ENCODE peak calls at places on chromosomes 6 and 20, in five cellular contexts. E, G, H, U and N are unnamed samples. For H3K4me1, the result is how much of the 10 kb centered on the place peaks cover.

GRCh38 chr6:3919849-3920248 is 70.7 kb downstream of the FAM50B start:
- DNase-seq in E (no peak), G (no peak), H (no peak), U (no peak), N (no peak)

GRCh38 chr6:167906899-167907298 is 80.2 kb downstream of the AFDN start:
- DNase-seq in E (no peak), G (no peak), H (peak), U (no peak), N (no peak)

GRCh38 chr20:22533823-22534751 is 50.3 kb downstream of the FOXA2 start:
- DNase-seq in E (no peak), G (no peak), H (no peak), U (no peak), N (no peak)

GRCh38 chr20:11411765-11412164 is 505.9 kb upstream of the BTBD3 start:
- DNase-seq in E (no peak), G (no peak), H (no peak), U (no peak), N (no peak)

GRCh38 chr6:15962449-15962764 is 166.5 kb upstream of the MYLIP start:
- DNase-seq in E (peak), G (no peak), H (no peak), U (no peak), N (no peak)

GRCh38 chr6:14932485-14933178 is 313.2 kb upstream of the JARID2 start:
- DNase-seq in E (no peak), G (no peak), H (peak), U (no peak), N (no peak)

GRCh38 chr6:40930555-40930954 is 108.5 kb downstream of the UNC5CL start:
- DNase-seq in E (peak), G (no peak), H (no peak), U (no peak), N (no peak)

GRCh38 chr6:146913842-146914562 is 290.2 kb upstream of the STXBP5 start:
- DNase-seq in E (peak), G (peak), H (peak), U (no peak), N (no peak)

GRCh38 chr6:152587473-152587872 is 49.7 kb downstream of the SYNE1 start:
- DNase-seq in E (no peak), G (no peak), H (no peak), U (no peak), N (no peak)

GRCh38 chr6:6593876-6594275 is 5.4 kb downstream of the LY86 start:
- DNase-seq in E (no peak), G (no peak), H (no peak), U (no peak), N (no peak)

GRCh38 chr6:130730600-130730999 is 96.6 kb upstream of the SMLR1 start:
- DNase-seq in E (no peak), G (no peak), H (no peak), U (no peak), N (no peak)

GRCh38 chr6:20497200-20497820 is 36.9 kb upstream of the CDKAL1 start:
- DNase-seq in E (peak), G (no peak), H (no peak), U (no peak), N (no peak)

GRCh38 chr20:25336561-25337422 is 53.8 kb downstream of the ABHD12 start:
- DNase-seq in E (peak), G (no peak), H (peak), U (no peak), N (no peak)

GRCh38 chr6:75611702-75612375 is 10.2 kb downstream of the SENP6 start:
- DNase-seq in E (peak), G (no peak), H (no peak), U (no peak), N (no peak)

GRCh38 chr6:47922391-47922790 is 140.6 kb downstream of the OPN5 start:
- DNase-seq in E (no peak), G (no peak), H (no peak), U (no peak), N (no peak)

GRCh38 chr6:160507420-160507819 is 156.7 kb downstream of the LPA start:
- DNase-seq in E (no peak), G (no peak), H (no peak), U (no peak), N (no peak)

GRCh38 chr20:57484772-57485171 is 40.2 kb downstream of the CTCFL start:
- DNase-seq in E (no peak), G (no peak), H (no peak), U (no peak), N (no peak)

GRCh38 chr6:116568851-116569755 is 2.2 kb upstream of the RWDD1 start:
- DNase-seq in E (peak), G (no peak), H (no peak), U (no peak), N (no peak)

GRCh38 chr20:44083220-44083933 is 103.6 kb downstream of the JPH2 start:
- DNase-seq in E (peak), G (peak), H (peak), U (no peak), N (no peak)

GRCh38 chr6:47400581-47400980 is 77.0 kb upstream of the CD2AP start:
- DNase-seq in E (no peak), G (no peak), H (no peak), U (no peak), N (no peak)

GRCh38 chr20:38671186-38671585 is 53.1 kb upstream of the SLC32A1 start:
- DNase-seq in E (no peak), G (no peak), H (no peak), U (no peak), N (no peak)

GRCh38 chr6:75492769-75493168 is 831 bp downstream of the FILIP1 start:
- DNase-seq in E (no peak), G (no peak), H (no peak), U (no peak), N (no peak)

GRCh38 chr20:19903168-19903676 is 113.9 kb upstream of the NAA20 start:
- DNase-seq in E (no peak), G (no peak), H (no peak), U (no peak), N (no peak)

GRCh38 chr6:129073651-129074419 is 190.9 kb downstream of the LAMA2 start:
- DNase-seq in E (peak), G (no peak), H (no peak), U (no peak), N (no peak)

GRCh38 chr6:356828-357251 is 34.7 kb upstream of the IRF4 start:
- DNase-seq in E (no peak), G (no peak), H (no peak), U (no peak), N (no peak)

GRCh38 chr6:51814418-51814817 is 273.0 kb downstream of the PKHD1 start:
- DNase-seq in E (no peak), G (no peak), H (no peak), U (no peak), N (no peak)

GRCh38 chr20:63628246-63628975 is 1.5 kb upstream of the GMEB2 start:
- DNase-seq in E (peak), G (peak), H (peak), U (no peak), N (no peak)

GRCh38 chr20:41087777-41088176 is 49.6 kb upstream of the PLCG1 start:
- DNase-seq in E (no peak), G (no peak), H (no peak), U (no peak), N (no peak)

GRCh38 chr6:121799574-121799973 is 364.1 kb downstream of the GJA1 start:
- DNase-seq in E (no peak), G (no peak), H (no peak), U (no peak), N (no peak)

GRCh38 chr20:33663161-33664084 is 1.3 kb downstream of the C20orf144 start:
- DNase-seq in E (peak), G (peak), H (no peak), U (peak), N (peak)

GRCh38 chr6:138691595-138692057 is 81.9 kb upstream of the CCDC28A start:
- DNase-seq in E (peak), G (no peak), H (peak), U (no peak), N (no peak)

GRCh38 chr6:13538084-13538483 is 36.3 kb upstream of the SIRT5 start:
- DNase-seq in E (peak), G (no peak), H (no peak), U (no peak), N (no peak)

GRCh38 chr6:41040101-41040910 is 1.3 kb upstream of the UNC5CL start:
- DNase-seq in E (peak), G (no peak), H (no peak), U (no peak), N (no peak)

GRCh38 chr6:3209114-3210023 is 18.1 kb downstream of the TUBB2B start:
- DNase-seq in E (peak), G (no peak), H (peak), U (no peak), N (no peak)

GRCh38 chr20:34311118-34312023 is 8.2 kb upstream of the AHCY start:
- DNase-seq in E (peak), G (no peak), H (no peak), U (no peak), N (no peak)

GRCh38 chr6:108941281-108941680 is 93.1 kb downstream of the ARMC2 start:
- DNase-seq in E (no peak), G (no peak), H (no peak), U (no peak), N (no peak)

GRCh38 chr6:108941867-108942266 is 93.6 kb downstream of the ARMC2 start:
- DNase-seq in E (no peak), G (no peak), H (no peak), U (no peak), N (no peak)

GRCh38 chr6:108940741-108941140 is 92.5 kb downstream of the ARMC2 start:
- DNase-seq in E (no peak), G (no peak), H (no peak), U (no peak), N (no peak)

GRCh38 chr6:108944058-108944457 is 95.8 kb downstream of the ARMC2 start:
- DNase-seq in E (no peak), G (no peak), H (no peak), U (no peak), N (no peak)

GRCh38 chr6:108942556-108943492 is 94.6 kb downstream of the ARMC2 start:
- DNase-seq in E (no peak), G (no peak), H (no peak), U (peak), N (peak)
- H3K4me1 ChIP-seq in E (under half), G (under half), H (under half), U (under half), N (under half)

GRCh38 chr6:143062551-143062950 is 1.9 kb downstream of the AIG1 start:
- DNase-seq in E (no peak), G (no peak), H (no peak), U (no peak), N (no peak)
- H3K27ac ChIP-seq in E (no peak), G (no peak), H (peak), U (no peak), N (no peak)

DNA sequence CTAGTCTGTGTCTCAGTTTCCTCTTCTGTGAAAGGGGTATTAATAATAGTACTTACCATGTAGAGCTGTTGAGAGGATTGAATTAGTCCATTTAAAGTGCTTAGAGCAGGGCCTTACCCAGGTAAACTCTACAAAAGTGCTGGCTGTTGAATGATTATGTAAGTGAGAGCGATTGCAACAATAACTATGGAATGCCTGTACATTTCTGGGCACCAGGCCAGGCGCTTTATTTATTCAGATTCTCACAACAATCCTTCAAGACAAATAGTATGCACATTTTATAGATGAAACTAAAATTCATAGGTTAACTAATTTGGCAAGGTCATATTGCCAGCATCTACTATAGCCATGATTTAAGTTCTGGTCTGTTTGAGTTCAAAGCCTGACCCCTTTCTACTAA is 78.3 kb upstream of the MMS22L start:
- DNase-seq in E (peak), G (no peak), H (no peak), U (no peak), N (no peak)
- H3K4me1 ChIP-seq in E (under half), G (under half), H (under half), U (under half), N (under half)

GRCh38 chr6:142901616-142902015 is 43.4 kb downstream of the HIVEP2 start:
- DNase-seq in E (no peak), G (no peak), H (no peak), U (no peak), N (no peak)

GRCh38 chr6:142902636-142903053 is 42.3 kb downstream of the HIVEP2 start:
- DNase-seq in E (peak), G (peak), H (peak), U (peak), N (peak)

GRCh38 chr6:142907017-142907470 is 37.9 kb downstream of the HIVEP2 start:
- DNase-seq in E (no peak), G (no peak), H (no peak), U (no peak), N (peak)

GRCh38 chr6:142900467-142900961 is 44.5 kb downstream of the HIVEP2 start:
- DNase-seq in E (no peak), G (no peak), H (no peak), U (no peak), N (no peak)

DNA sequence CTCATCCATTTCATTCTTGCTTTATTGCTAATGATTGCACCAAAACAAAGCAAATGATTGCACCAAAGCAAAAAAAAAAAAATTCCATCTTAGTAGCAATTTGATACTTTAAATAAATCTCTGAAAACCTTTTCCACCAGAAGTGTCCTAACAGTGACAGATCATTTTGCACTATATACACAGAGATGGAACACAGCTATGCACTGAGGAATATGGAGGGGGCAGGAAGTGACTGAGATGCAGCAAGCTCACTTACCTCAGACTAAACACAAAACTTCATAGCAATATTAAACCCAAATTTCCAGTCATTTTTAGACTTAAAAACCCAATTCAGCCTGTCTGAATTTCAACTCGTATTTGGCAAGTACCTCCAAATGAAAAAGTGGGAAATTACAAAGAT is 41.2 kb downstream of the HIVEP2 start:
- DNase-seq in E (peak), G (no peak), H (no peak), U (no peak), N (no peak)
- H3K27ac ChIP-seq in E (peak), G (no peak), H (no peak), U (peak), N (peak)

DNA sequence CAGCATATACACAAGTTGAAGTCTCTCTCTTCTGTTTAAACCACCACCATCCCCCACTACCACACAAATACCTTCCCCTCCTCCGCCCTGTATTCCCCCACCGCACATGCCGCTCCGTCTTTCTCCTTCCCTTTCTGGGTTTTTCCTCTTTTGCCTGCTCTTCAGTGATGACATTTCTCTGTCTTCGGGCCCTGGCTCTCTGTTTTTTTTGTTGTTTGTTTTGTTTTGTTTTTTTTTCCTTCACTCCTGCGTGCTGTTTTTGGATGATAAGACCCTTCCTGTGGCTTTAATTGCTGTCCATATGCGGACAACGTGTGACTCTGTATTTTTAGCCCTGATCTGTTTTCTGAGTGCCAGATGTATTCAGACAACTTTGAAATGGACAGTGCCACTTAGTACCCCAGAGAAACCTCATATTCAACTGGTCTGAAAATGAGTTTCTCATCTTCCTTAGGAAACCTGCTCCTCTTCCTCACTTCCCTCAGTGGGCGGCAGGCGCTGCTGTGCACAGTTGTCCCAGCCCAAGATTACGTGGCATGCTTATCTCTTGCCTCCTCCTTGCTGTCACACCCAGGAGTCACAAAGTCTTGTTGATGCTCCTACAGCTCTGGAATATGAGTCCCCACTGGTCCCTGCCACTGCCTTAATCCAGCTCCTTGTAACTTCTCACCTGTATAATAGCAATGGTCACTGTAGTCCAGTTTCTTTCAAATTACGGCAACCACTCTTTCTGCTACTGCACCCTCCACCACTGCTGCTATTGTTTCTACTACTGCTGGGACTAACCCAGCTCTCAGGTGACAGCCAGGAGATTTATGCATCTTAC is 8.2 kb downstream of the PPP1R14C start:
- DNase-seq in E (no peak), G (no peak), H (no peak), U (no peak), N (no peak)
- H3K4me1 ChIP-seq in E (under half), G (under half), H (under half), U (under half), N (under half)

GRCh38 chr6:35051997-35052583 is 89.0 kb downstream of the TCP11 start:
- DNase-seq in E (no peak), G (no peak), H (no peak), U (no peak), N (no peak)

GRCh38 chr6:35049885-35050284 is 91.3 kb downstream of the TCP11 start:
- DNase-seq in E (peak), G (no peak), H (no peak), U (no peak), N (no peak)

GRCh38 chr6:35051393-35051792 is 89.7 kb downstream of the TCP11 start:
- DNase-seq in E (no peak), G (no peak), H (no peak), U (no peak), N (no peak)

GRCh38 chr6:35050291-35050987 is 90.7 kb downstream of the TCP11 start:
- DNase-seq in E (no peak), G (no peak), H (no peak), U (no peak), N (no peak)

DNA sequence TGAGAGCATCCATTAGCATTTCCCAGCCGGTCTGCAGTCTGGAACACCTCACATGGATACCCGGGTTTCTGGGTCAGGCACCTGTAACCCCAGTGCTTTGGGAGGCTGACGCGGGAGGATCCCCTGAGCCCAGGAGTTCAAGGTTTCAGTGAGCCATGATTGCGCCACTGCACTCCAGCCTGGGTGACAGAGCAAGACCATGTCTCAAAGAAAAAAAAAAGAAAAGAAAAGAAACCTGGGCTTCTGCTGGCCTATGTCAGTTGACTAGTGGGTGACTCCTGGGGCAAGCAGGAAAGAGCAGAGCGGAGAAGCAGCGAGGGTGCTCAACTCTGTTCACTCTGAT is 90.2 kb downstream of the TCP11 start:
- DNase-seq in E (no peak), G (no peak), H (no peak), U (no peak), N (no peak)
- H3K27ac ChIP-seq in E (no peak), G (no peak), H (peak), U (no peak), N (no peak)

GRCh38 chr6:110320307-110320706 is 37.8 kb downstream of the METTL24 start:
- DNase-seq in E (no peak), G (no peak), H (no peak), U (no peak), N (no peak)

GRCh38 chr6:110315856-110316398 is 42.2 kb downstream of the METTL24 start:
- DNase-seq in E (no peak), G (no peak), H (no peak), U (no peak), N (no peak)

GRCh38 chr6:110319843-110320242 is 38.3 kb downstream of the METTL24 start:
- DNase-seq in E (no peak), G (no peak), H (no peak), U (no peak), N (no peak)

GRCh38 chr6:110317646-110318045 is 40.5 kb downstream of the METTL24 start:
- DNase-seq in E (no peak), G (no peak), H (no peak), U (no peak), N (no peak)

DNA sequence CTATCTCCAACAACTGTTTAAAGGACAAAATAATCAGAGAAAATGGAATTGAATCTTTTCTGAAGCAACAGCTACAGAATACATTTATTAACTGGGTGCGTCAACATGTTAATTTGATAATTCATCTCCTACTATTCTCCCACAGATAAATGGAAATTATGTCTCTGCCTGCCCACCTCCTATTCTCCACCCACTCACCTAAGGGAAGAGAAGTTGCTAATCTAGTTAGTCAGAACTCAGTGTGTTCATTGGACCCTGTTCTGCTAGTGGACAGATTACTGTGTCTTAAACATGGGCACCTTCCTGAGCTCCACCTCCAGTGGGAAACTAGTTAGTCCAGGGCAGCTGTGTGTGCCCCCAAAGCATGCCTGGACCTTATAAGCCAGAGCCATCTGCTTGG is 41.0 kb downstream of the METTL24 start:
- DNase-seq in E (no peak), G (no peak), H (no peak), U (no peak), N (no peak)
- H3K4me1 ChIP-seq in E (under half), G (under half), H (under half), U (under half), N (under half)